ENCODE peak calls at places on chromosomes 5 and 9, in four cellular contexts. One of them, this sample, is unnamed.
A peak's percentile ranks its signal among the peaks of the same experiment; 100 is the strongest.

GRCh38 chr9:15735083-15735974 is 182.5 kb downstream of the CCDC171 start:
- DNase-seq in suprapubic skin: no peak
- DNase-seq in PC-3: peak; percentile 86
- DNase-seq in osteoblast: peak; percentile 82
- DNase-seq in this sample: peak; percentile 94

GRCh38 chr9:109482391-109482916 is 15.7 kb downstream of the PTPN3 start:
- DNase-seq in osteoblast: no peak
- DNase-seq in PC-3: no peak
- DNase-seq in suprapubic skin: no peak
- DNase-seq in this sample: no peak

GRCh38 chr9:81031422-81032029 is 657.8 kb downstream of the TLE1 start:
- DNase-seq in suprapubic skin: no peak
- DNase-seq in PC-3: no peak
- DNase-seq in osteoblast: no peak
- DNase-seq in this sample: peak; percentile 86

GRCh38 chr5:90886381-90886780 is 327.8 kb downstream of the ADGRV1 start:
- DNase-seq in suprapubic skin: no peak
- DNase-seq in osteoblast: no peak
- DNase-seq in PC-3: peak; percentile 93
- DNase-seq in this sample: peak; percentile 92

GRCh38 chr5:132386644-132387286 is 17.3 kb downstream of the SLC22A5 start:
- DNase-seq in suprapubic skin: peak; percentile 87
- DNase-seq in osteoblast: peak; percentile 89
- DNase-seq in PC-3: peak; percentile 66
- DNase-seq in this sample: peak; percentile 46

GRCh38 chr5:76331139-76331538 is 71.9 kb upstream of the IQGAP2 start:
- DNase-seq in suprapubic skin: no peak
- DNase-seq in osteoblast: no peak
- DNase-seq in PC-3: no peak
- DNase-seq in this sample: no peak

GRCh38 chr5:32538031-32538547 is 47.3 kb upstream of the SUB1 start:
- DNase-seq in suprapubic skin: no peak
- DNase-seq in osteoblast: no peak
- DNase-seq in PC-3: no peak
- DNase-seq in this sample: peak; percentile 30

GRCh38 chr5:31470608-31471007 is 61.3 kb downstream of the DROSHA start:
- DNase-seq in osteoblast: no peak
- DNase-seq in suprapubic skin: no peak
- DNase-seq in PC-3: peak; percentile 16
- DNase-seq in this sample: no peak

GRCh38 chr5:177392765-177393164 is 7.7 kb downstream of the PFN3 start:
- DNase-seq in suprapubic skin: no peak
- DNase-seq in PC-3: no peak
- DNase-seq in osteoblast: no peak
- DNase-seq in this sample: no peak

GRCh38 chr5:33702867-33703266 is 188.9 kb downstream of the ADAMTS12 start:
- DNase-seq in osteoblast: no peak
- DNase-seq in PC-3: no peak
- DNase-seq in suprapubic skin: no peak
- DNase-seq in this sample: no peak

DNA sequence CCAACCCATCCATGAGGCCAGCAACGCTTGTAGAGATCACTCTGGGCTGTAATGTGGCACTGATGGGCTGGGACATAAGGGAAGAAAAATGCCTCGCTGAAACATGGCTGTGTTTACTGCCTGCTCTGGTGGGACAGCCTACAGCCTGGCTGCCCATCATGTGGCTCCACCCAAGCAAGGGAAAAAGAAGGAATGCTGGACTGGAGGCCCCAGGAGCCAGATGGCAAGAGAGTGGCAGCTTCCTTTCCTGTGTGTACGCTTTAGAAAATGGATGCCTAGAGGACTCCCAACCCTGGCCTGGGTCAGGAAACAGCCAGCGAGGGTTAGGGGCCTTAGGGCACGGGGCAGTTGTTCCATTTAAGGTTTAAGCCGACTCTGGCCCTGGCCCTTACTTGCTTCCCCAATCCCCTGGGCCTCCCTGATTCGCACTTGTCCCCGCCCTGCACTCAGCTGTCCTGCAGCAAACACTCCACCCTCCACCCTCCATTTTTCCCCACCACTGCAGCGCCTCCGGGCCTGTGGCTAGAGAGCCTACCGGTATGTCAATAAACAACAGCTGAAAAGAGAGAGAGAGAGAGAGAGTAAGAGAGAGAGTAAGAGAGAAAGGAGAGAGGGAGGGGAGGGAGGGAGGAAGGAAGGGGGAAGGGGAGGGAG is 819.4 kb downstream of the SEMA5A start:
- DNase-seq in PC-3: no peak
- DNase-seq in suprapubic skin: no peak
- DNase-seq in osteoblast: no peak
- DNase-seq in this sample: no peak
- TF ChIP-seq CTCF in PC-3: no peak
- TF ChIP-seq CTCF in suprapubic skin: no peak
- TF ChIP-seq CTCF in osteoblast: no peak
- TF ChIP-seq CTCF in this sample: no peak

GRCh38 chr5:156356238-156356637 is 29.3 kb downstream of the SGCD start:
- DNase-seq in PC-3: no peak
- DNase-seq in suprapubic skin: no peak
- DNase-seq in osteoblast: no peak
- DNase-seq in this sample: peak; percentile 43

GRCh38 chr5:156354571-156354970 is 27.6 kb downstream of the SGCD start:
- DNase-seq in PC-3: no peak
- DNase-seq in suprapubic skin: no peak
- DNase-seq in osteoblast: no peak
- DNase-seq in this sample: no peak

GRCh38 chr5:156361451-156362109 is 34.6 kb downstream of the SGCD start:
- DNase-seq in osteoblast: peak; percentile 80
- DNase-seq in suprapubic skin: no peak
- DNase-seq in PC-3: no peak
- DNase-seq in this sample: no peak

DNA sequence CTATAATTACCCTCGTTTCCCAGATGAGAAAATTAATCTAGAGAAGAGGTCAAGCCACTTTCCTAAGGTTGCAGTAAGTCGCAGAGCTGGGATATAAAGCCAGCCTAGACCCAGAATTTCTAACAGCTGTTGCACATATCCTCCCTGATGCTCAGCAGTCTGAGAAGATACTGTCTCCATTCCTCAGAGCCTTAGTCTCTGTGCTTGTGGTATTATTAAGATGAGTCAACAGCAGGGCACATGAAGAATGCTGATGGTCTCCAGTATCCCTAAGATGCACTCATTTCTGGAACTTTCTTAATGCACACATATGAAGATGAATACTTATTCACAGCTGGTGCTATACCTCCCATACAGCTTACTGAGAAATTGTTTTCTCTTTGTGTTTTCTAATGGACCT is 32.5 kb downstream of the SGCD start:
- DNase-seq in suprapubic skin: no peak
- DNase-seq in osteoblast: peak; percentile 68
- DNase-seq in PC-3: no peak
- DNase-seq in this sample: no peak
- H3K4me3 ChIP-seq in suprapubic skin: no peak overlapping the region
- H3K4me3 ChIP-seq in osteoblast: no peak overlapping the region
- H3K4me3 ChIP-seq in PC-3: no peak overlapping the region
- H3K4me3 ChIP-seq in this sample: no peak overlapping the region

GRCh38 chr5:150587830-150588494 is 52.5 kb upstream of the SYNPO start:
- DNase-seq in suprapubic skin: no peak
- DNase-seq in PC-3: no peak
- DNase-seq in osteoblast: no peak
- DNase-seq in this sample: peak; percentile 26

GRCh38 chr5:150590979-150591411 is 49.5 kb upstream of the SYNPO start:
- DNase-seq in suprapubic skin: no peak
- DNase-seq in PC-3: no peak
- DNase-seq in osteoblast: no peak
- DNase-seq in this sample: no peak

GRCh38 chr5:150588495-150588890 is 52.0 kb upstream of the SYNPO start:
- DNase-seq in suprapubic skin: no peak
- DNase-seq in osteoblast: no peak
- DNase-seq in PC-3: no peak
- DNase-seq in this sample: no peak

GRCh38 chr5:150587016-150587415 is 53.4 kb upstream of the SYNPO start:
- DNase-seq in osteoblast: no peak
- DNase-seq in PC-3: no peak
- DNase-seq in suprapubic skin: no peak
- DNase-seq in this sample: no peak

GRCh38 chr5:150589791-150590601 is 50.5 kb upstream of the SYNPO start:
- DNase-seq in suprapubic skin: no peak
- DNase-seq in osteoblast: no peak
- DNase-seq in PC-3: no peak
- DNase-seq in this sample: no peak
- TF ChIP-seq CTCF in suprapubic skin: peak; percentile 64
- TF ChIP-seq CTCF in osteoblast: peak; percentile 44
- TF ChIP-seq CTCF in PC-3: no peak
- TF ChIP-seq CTCF in this sample: no peak

GRCh38 chr9:23598994-23599393 is 227.0 kb downstream of the ELAVL2 start:
- DNase-seq in osteoblast: no peak
- DNase-seq in PC-3: peak; percentile 93
- DNase-seq in suprapubic skin: no peak
- DNase-seq in this sample: peak; percentile 94

GRCh38 chr9:23606107-23606506 is 219.9 kb downstream of the ELAVL2 start:
- DNase-seq in PC-3: peak; percentile 82
- DNase-seq in suprapubic skin: no peak
- DNase-seq in osteoblast: no peak
- DNase-seq in this sample: peak; percentile 55

GRCh38 chr9:23608456-23608855 is 217.6 kb downstream of the ELAVL2 start:
- DNase-seq in suprapubic skin: no peak
- DNase-seq in osteoblast: peak; percentile 23
- DNase-seq in PC-3: no peak
- DNase-seq in this sample: no peak

DNA sequence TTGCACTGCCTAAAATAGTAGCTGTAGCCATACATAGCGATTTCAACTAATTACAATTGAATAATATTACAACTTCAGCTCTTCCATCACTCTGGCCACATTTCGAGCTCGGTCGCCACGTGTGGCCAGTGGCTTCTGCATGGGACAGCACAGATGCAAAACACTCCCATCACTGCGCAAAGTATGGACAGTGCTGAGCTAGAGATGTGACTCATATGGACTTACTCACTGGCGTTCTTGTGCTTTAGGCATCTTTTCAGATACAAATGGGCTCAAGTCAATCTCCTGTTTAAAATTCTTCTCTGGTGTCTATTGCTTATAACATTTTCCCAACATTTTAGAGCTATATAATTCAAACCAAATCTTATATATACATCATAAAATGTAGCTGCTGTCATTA is 222.7 kb downstream of the ELAVL2 start:
- DNase-seq in osteoblast: peak; percentile 4
- DNase-seq in suprapubic skin: no peak
- DNase-seq in PC-3: no peak
- DNase-seq in this sample: peak; percentile 45
- H3K4me3 ChIP-seq in osteoblast: no peak overlapping the region
- H3K4me3 ChIP-seq in suprapubic skin: no peak overlapping the region
- H3K4me3 ChIP-seq in PC-3: no peak overlapping the region
- H3K4me3 ChIP-seq in this sample: no peak overlapping the region

DNA sequence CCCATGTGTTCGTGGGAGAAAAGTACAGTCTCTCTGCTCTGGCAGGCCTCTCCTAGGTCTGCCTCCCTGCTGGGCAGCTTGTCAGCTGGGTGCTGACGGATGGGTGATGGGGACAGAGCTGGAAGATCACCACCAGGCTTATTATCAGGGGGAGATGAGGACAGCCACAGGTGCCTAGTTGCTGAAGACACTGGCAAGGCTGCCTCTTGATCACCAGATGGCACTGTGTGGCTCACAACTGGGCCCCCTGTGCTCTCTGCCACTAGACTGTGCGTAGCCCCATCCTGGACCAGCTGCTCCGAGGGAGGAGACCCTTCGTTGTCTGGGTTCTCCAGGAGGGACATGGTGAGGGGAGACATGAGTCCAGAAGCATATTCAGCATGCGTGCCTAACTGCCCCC is 73.0 kb downstream of the KIF24 start:
- DNase-seq in PC-3: peak; percentile 5
- DNase-seq in osteoblast: no peak
- DNase-seq in suprapubic skin: no peak
- DNase-seq in this sample: no peak
- TF ChIP-seq CTCF in PC-3: peak; percentile 49
- TF ChIP-seq CTCF in osteoblast: no peak
- TF ChIP-seq CTCF in suprapubic skin: no peak
- TF ChIP-seq CTCF in this sample: peak; percentile 35

GRCh38 chr5:138438003-138438723 is 694 bp upstream of the REEP2 start:
- DNase-seq in osteoblast: no peak
- DNase-seq in PC-3: no peak
- DNase-seq in suprapubic skin: no peak
- DNase-seq in this sample: no peak

GRCh38 chr5:138441221-138441620 is 2.4 kb downstream of the REEP2 start:
- DNase-seq in PC-3: no peak
- DNase-seq in suprapubic skin: no peak
- DNase-seq in osteoblast: no peak
- DNase-seq in this sample: no peak

GRCh38 chr5:138439537-138440225 is 824 bp downstream of the REEP2 start:
- DNase-seq in PC-3: no peak
- DNase-seq in osteoblast: peak; percentile 93
- DNase-seq in suprapubic skin: no peak
- DNase-seq in this sample: no peak

GRCh38 chr5:138440226-138441073 is 1.6 kb downstream of the REEP2 start:
- DNase-seq in PC-3: no peak
- DNase-seq in osteoblast: no peak
- DNase-seq in suprapubic skin: no peak
- DNase-seq in this sample: no peak

DNA sequence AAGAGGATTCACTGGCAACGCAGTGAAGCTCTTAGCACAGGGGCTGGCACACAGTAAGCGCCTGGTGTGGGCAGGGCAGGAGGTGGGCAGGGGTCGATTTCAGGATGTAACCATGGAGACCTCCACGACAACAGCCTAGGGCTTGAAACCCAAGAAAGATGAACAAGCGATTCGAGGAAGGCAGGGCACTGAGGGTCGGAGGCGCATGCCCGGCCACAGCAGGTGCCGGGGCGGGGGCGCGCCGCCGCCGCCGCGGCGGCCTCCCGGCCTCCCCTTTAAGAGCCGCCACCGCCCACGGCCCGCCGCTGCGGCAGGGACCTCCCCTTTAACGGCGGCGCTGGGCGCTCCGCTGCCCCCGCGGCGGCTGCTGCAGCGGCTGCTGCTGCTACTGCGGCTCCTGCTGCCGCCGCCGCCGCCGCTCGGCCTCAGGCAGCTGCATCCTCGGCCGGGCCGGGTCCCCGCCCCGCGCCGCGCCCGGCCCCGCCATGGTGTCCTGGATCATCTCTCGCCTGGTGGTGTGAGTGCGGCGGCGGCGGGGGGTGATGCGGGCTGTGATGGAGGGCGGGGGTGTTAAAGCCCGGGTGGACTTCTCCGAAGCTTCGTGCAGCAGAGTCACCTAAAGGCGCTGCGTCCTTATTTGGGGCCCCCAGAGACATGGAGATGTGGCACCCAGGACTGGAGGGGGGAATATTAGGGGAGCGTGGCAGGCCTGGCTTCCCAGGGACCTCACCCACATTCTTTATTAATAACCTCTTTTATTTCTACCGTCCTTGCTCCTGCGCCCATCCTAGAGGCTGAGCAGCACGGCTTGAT is at the start of gene REEP2:
- DNase-seq in PC-3: peak; percentile 38
- DNase-seq in osteoblast: peak; percentile 98
- DNase-seq in suprapubic skin: no peak
- DNase-seq in this sample: peak; percentile 14
- H3K4me3 ChIP-seq in PC-3: peak within 1 kb of the TSS; percentile 59
- H3K4me3 ChIP-seq in osteoblast: peak within 1 kb of the TSS; percentile 77
- H3K4me3 ChIP-seq in suprapubic skin: peak within 1 kb of the TSS; percentile 54
- H3K4me3 ChIP-seq in this sample: peak within 1 kb of the TSS; percentile 30